ENCODE peak calls at places on chromosome 1, in four cellular contexts. One of them, this sample, is unnamed.

GRCh38 chr1:225427249-225428065 is at the start of gene LBR:
- DNase-seq in K562: no peak
- DNase-seq in HCT116: no peak
- DNase-seq in HepG2: no peak
- DNase-seq in this sample: no peak

GRCh38 chr1:68112835-68113243 is 62.4 kb upstream of the DIRAS3 start:
- DNase-seq in HCT116: peak; percentile 54
- DNase-seq in K562: no peak
- DNase-seq in HepG2: no peak
- DNase-seq in this sample: no peak

GRCh38 chr1:51908499-51908898 is 30.0 kb upstream of the NRDC start:
- DNase-seq in HCT116: no peak
- DNase-seq in HepG2: no peak
- DNase-seq in K562: no peak
- DNase-seq in this sample: no peak

GRCh38 chr1:184186167-184186566 is 134.6 kb downstream of the TSEN15 start:
- DNase-seq in K562: no peak
- DNase-seq in HCT116: no peak
- DNase-seq in HepG2: peak; percentile 45
- DNase-seq in this sample: no peak

GRCh38 chr1:204902674-204903073 is 32.0 kb downstream of the NFASC start:
- DNase-seq in K562: no peak
- DNase-seq in HCT116: no peak
- DNase-seq in HepG2: no peak
- DNase-seq in this sample: no peak

GRCh38 chr1:66374561-66375111 is 159.3 kb upstream of the SGIP1 start:
- DNase-seq in K562: no peak
- DNase-seq in HepG2: no peak
- DNase-seq in HCT116: no peak
- DNase-seq in this sample: no peak

GRCh38 chr1:204979891-204980649 is 62.9 kb upstream of the CNTN2 start:
- DNase-seq in HepG2: no peak
- DNase-seq in HCT116: no peak
- DNase-seq in K562: no peak
- DNase-seq in this sample: no peak

GRCh38 chr1:113058861-113059441 is 14.0 kb upstream of the LRIG2 start:
- DNase-seq in HCT116: no peak
- DNase-seq in K562: no peak
- DNase-seq in HepG2: no peak
- DNase-seq in this sample: no peak

GRCh38 chr1:216587715-216588114 is 135.5 kb downstream of the ESRRG start:
- DNase-seq in HepG2: no peak
- DNase-seq in K562: no peak
- DNase-seq in HCT116: no peak
- DNase-seq in this sample: no peak

GRCh38 chr1:10951977-10952376 is 60.5 kb upstream of the TARDBP start:
- DNase-seq in HCT116: no peak
- DNase-seq in K562: no peak
- DNase-seq in HepG2: no peak
- DNase-seq in this sample: no peak

GRCh38 chr1:10948463-10948775 is 64.0 kb upstream of the TARDBP start:
- DNase-seq in HepG2: no peak
- DNase-seq in HCT116: no peak
- DNase-seq in K562: no peak
- DNase-seq in this sample: no peak

GRCh38 chr1:10953505-10954193 is 58.8 kb upstream of the TARDBP start:
- DNase-seq in HepG2: no peak
- DNase-seq in K562: no peak
- DNase-seq in HCT116: no peak
- DNase-seq in this sample: no peak

GRCh38 chr1:10947691-10948462 is 64.6 kb upstream of the TARDBP start:
- DNase-seq in K562: no peak
- DNase-seq in HCT116: no peak
- DNase-seq in HepG2: no peak
- DNase-seq in this sample: no peak

DNA sequence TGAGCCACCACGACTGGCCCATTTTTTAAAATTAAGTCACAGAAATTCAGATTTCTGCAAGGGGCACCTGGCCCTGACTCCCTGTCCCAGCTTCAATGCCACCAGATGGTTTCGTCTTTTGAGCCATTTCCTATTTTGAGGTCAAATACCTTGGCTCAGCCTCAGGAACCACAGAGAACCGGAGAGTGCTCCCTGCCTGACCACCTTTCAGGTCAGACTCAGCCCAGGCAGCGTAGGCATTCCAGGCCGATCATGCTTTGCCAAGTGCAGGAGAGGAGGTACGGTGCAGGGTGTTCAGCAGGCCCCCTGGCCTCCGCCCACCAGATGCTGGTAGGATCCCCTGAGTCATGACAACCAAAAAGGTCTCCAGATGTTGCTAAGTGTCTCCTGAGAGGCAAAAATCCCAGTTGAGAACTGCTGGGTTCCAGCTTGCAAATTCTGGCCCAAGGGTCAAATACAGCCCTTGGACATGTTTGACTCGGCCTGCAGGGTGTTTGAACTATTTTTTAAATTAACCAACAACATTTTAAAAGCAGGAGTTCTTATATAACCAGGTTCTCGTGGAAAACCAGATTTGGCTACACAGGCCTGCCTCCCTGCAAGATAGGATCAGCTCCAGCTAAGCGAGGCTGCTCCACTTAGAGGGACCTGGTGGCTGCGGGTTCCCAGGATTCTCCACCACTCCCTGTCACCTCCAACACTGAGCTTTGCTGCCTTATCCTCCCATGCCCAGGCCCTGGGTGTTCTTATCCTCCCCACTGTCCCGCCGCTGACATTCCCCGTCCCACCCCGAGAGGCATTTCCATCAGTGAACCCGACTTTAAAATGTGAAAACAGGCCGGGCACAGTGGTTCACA is 61.9 kb upstream of the TARDBP start:
- DNase-seq in HepG2: no peak
- DNase-seq in HCT116: no peak
- DNase-seq in K562: no peak
- DNase-seq in this sample: no peak
- TF ChIP-seq TCF7L2 in HepG2: no peak
- TF ChIP-seq TCF7L2 in HCT116: no peak
- TF ChIP-seq TCF7L2 in K562: no peak
- TF ChIP-seq TCF7L2 in this sample: no peak

GRCh38 chr1:32858791-32859190 is 11.9 kb downstream of the FNDC5 start:
- DNase-seq in HCT116: no peak
- DNase-seq in K562: no peak
- DNase-seq in HepG2: no peak
- DNase-seq in this sample: no peak
- H3K36me3 ChIP-seq in HCT116: peaks cover 24% of the 10 kb centered on the region
- H3K36me3 ChIP-seq in K562: peaks cover 79% of the 10 kb centered on the region
- H3K36me3 ChIP-seq in HepG2: peaks cover 31% of the 10 kb centered on the region
- H3K36me3 ChIP-seq in this sample: peaks cover 34% of the 10 kb centered on the region

DNA sequence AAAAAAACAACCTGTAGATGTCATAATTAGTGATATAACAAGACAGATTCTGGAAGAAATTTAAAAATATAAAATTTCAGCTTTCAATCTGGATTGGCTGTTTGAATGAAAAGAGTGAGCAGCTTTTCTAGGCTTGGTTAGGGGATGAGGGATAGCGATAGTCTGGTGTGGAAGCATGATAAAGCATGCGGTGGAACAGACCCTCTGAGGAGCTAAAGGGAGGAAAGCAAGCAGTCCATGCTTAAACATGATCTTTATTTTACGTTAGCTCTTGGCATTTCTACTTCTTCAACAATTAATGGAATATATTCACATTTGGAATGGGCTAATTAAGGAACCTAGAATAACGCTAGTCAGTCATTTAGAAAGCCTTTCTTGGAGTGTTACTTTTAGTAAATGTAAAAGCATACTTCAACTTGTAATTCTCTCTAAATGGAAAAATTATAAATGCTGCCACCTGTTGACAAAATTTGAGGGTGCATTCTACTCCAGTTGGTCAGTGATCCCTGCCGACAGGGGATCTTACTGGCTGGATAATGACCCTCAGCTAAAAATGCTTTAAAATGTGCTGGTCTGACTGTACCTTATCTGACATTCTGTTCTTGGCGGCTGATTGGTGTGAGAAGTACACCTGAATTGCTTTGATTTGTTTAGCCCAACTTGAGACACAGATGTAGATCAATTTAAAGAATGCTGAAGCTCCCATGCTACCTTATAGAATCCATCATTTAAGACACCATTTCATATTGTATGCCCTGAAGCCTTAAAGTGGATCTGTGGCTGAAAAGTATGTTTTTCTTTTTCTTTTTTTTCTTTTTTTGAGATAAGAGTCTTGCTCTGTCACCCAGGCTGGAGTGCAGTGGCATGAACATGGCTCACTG is 61.2 kb downstream of the AK4 start:
- DNase-seq in HepG2: peak; percentile 38
- DNase-seq in HCT116: peak; percentile 31
- DNase-seq in K562: peak; percentile 73
- DNase-seq in this sample: peak; percentile 18
- TF ChIP-seq TCF7L2 in HepG2: no peak
- TF ChIP-seq TCF7L2 in HCT116: no peak
- TF ChIP-seq TCF7L2 in K562: no peak
- TF ChIP-seq TCF7L2 in this sample: no peak

GRCh38 chr1:28716336-28716735 is 20.4 kb upstream of the YTHDF2 start:
- DNase-seq in HepG2: no peak
- DNase-seq in K562: peak; percentile 26
- DNase-seq in HCT116: no peak
- DNase-seq in this sample: no peak
- H3K36me3 ChIP-seq in HepG2: peaks cover 15% of the 10 kb centered on the region
- H3K36me3 ChIP-seq in K562: peaks cover 30% of the 10 kb centered on the region
- H3K36me3 ChIP-seq in HCT116: peaks cover 6% of the 10 kb centered on the region
- H3K36me3 ChIP-seq in this sample: no peaks in the 10 kb centered on the region